ENCODE peak calls at places on chromosomes 16 and 17, in eight cellular contexts. One of them, this sample, is unnamed.

GRCh38 chr16:24524855-24525652 is 14.3 kb upstream of the RBBP6 start:
- DNase-seq in adrenal gland: no peak
- DNase-seq in stimulated activated naive CD8-positive, alpha-beta T cell treated with anti-CD3 and anti-CD28 coated beads, Interleukin-15, Interleukin-2, amounts not matched to agents 100 U/mL and 50 U/mL, for 24 hours: no peak
- DNase-seq in NCI-H1092 treated with DMSO at 0.1 percent for 48 hours: no peak
- DNase-seq in sigmoid colon: no peak
- DNase-seq in RCC 7860: no peak
- DNase-seq in HTR-8/SVneo: no peak
- DNase-seq in effector CD4-positive, alpha-beta T cell: no peak
- DNase-seq in this sample: no peak

GRCh38 chr16:28291651-28292626 is at the start of gene SBK1:
- DNase-seq in adrenal gland: peak; percentile 80
- DNase-seq in stimulated activated naive CD8-positive, alpha-beta T cell treated with anti-CD3 and anti-CD28 coated beads, Interleukin-15, Interleukin-2, amounts not matched to agents 100 U/mL and 50 U/mL, for 24 hours: peak; percentile 87
- DNase-seq in NCI-H1092 treated with DMSO at 0.1 percent for 48 hours: peak; percentile 81
- DNase-seq in sigmoid colon: peak; percentile 76
- DNase-seq in RCC 7860: peak; percentile 7
- DNase-seq in HTR-8/SVneo: peak; percentile 86
- DNase-seq in effector CD4-positive, alpha-beta T cell: peak; percentile 76
- DNase-seq in this sample: peak; percentile 18

GRCh38 chr17:57987582-57988300 is at the start of gene VEZF1:
- DNase-seq in adrenal gland: peak; percentile 77
- DNase-seq in stimulated activated naive CD8-positive, alpha-beta T cell treated with anti-CD3 and anti-CD28 coated beads, Interleukin-15, Interleukin-2, amounts not matched to agents 100 U/mL and 50 U/mL, for 24 hours: peak; percentile 82
- DNase-seq in NCI-H1092 treated with DMSO at 0.1 percent for 48 hours: peak; percentile 77
- DNase-seq in sigmoid colon: peak; percentile 90
- DNase-seq in RCC 7860: peak; percentile 45
- DNase-seq in HTR-8/SVneo: peak; percentile 70
- DNase-seq in effector CD4-positive, alpha-beta T cell: peak; percentile 70
- DNase-seq in this sample: no peak

GRCh38 chr17:61415374-61416210 is 15.9 kb downstream of the TBX2 start:
- DNase-seq in adrenal gland: no peak
- DNase-seq in stimulated activated naive CD8-positive, alpha-beta T cell treated with anti-CD3 and anti-CD28 coated beads, Interleukin-15, Interleukin-2, amounts not matched to agents 100 U/mL and 50 U/mL, for 24 hours: no peak
- DNase-seq in NCI-H1092 treated with DMSO at 0.1 percent for 48 hours: no peak
- DNase-seq in sigmoid colon: peak; percentile 51
- DNase-seq in RCC 7860: no peak
- DNase-seq in HTR-8/SVneo: no peak
- DNase-seq in effector CD4-positive, alpha-beta T cell: no peak
- DNase-seq in this sample: no peak

GRCh38 chr16:12319464-12320030 is 343.0 kb downstream of the SNX29 start:
- DNase-seq in adrenal gland: no peak
- DNase-seq in stimulated activated naive CD8-positive, alpha-beta T cell treated with anti-CD3 and anti-CD28 coated beads, Interleukin-15, Interleukin-2, amounts not matched to agents 100 U/mL and 50 U/mL, for 24 hours: no peak
- DNase-seq in NCI-H1092 treated with DMSO at 0.1 percent for 48 hours: peak; percentile 75
- DNase-seq in sigmoid colon: no peak
- DNase-seq in RCC 7860: peak; percentile 64
- DNase-seq in HTR-8/SVneo: no peak
- DNase-seq in effector CD4-positive, alpha-beta T cell: no peak
- DNase-seq in this sample: no peak

GRCh38 chr16:58582971-58583765 is 46.5 kb downstream of the CNOT1 start:
- DNase-seq in adrenal gland: no peak
- DNase-seq in stimulated activated naive CD8-positive, alpha-beta T cell treated with anti-CD3 and anti-CD28 coated beads, Interleukin-15, Interleukin-2, amounts not matched to agents 100 U/mL and 50 U/mL, for 24 hours: peak; percentile 10
- DNase-seq in NCI-H1092 treated with DMSO at 0.1 percent for 48 hours: no peak
- DNase-seq in sigmoid colon: no peak
- DNase-seq in RCC 7860: peak; percentile 38
- DNase-seq in HTR-8/SVneo: no peak
- DNase-seq in effector CD4-positive, alpha-beta T cell: no peak
- DNase-seq in this sample: no peak

GRCh38 chr16:27374794-27375499 is 27.0 kb upstream of the IL21R start:
- DNase-seq in adrenal gland: peak; percentile 53
- DNase-seq in stimulated activated naive CD8-positive, alpha-beta T cell treated with anti-CD3 and anti-CD28 coated beads, Interleukin-15, Interleukin-2, amounts not matched to agents 100 U/mL and 50 U/mL, for 24 hours: peak; percentile 75
- DNase-seq in NCI-H1092 treated with DMSO at 0.1 percent for 48 hours: peak; percentile 55
- DNase-seq in sigmoid colon: peak; percentile 72
- DNase-seq in RCC 7860: peak; percentile 64
- DNase-seq in HTR-8/SVneo: peak; percentile 85
- DNase-seq in effector CD4-positive, alpha-beta T cell: no peak
- DNase-seq in this sample: peak; percentile 34

GRCh38 chr17:65514541-65514940 is 46.9 kb downstream of the AXIN2 start:
- DNase-seq in adrenal gland: no peak
- DNase-seq in stimulated activated naive CD8-positive, alpha-beta T cell treated with anti-CD3 and anti-CD28 coated beads, Interleukin-15, Interleukin-2, amounts not matched to agents 100 U/mL and 50 U/mL, for 24 hours: no peak
- DNase-seq in NCI-H1092 treated with DMSO at 0.1 percent for 48 hours: no peak
- DNase-seq in sigmoid colon: peak; percentile 73
- DNase-seq in RCC 7860: peak; percentile 40
- DNase-seq in HTR-8/SVneo: no peak
- DNase-seq in effector CD4-positive, alpha-beta T cell: no peak
- DNase-seq in this sample: no peak

GRCh38 chr17:5135726-5136579 is 20.1 kb downstream of the USP6 start:
- DNase-seq in adrenal gland: no peak
- DNase-seq in stimulated activated naive CD8-positive, alpha-beta T cell treated with anti-CD3 and anti-CD28 coated beads, Interleukin-15, Interleukin-2, amounts not matched to agents 100 U/mL and 50 U/mL, for 24 hours: no peak
- DNase-seq in NCI-H1092 treated with DMSO at 0.1 percent for 48 hours: no peak
- DNase-seq in sigmoid colon: no peak
- DNase-seq in RCC 7860: no peak
- DNase-seq in HTR-8/SVneo: no peak
- DNase-seq in effector CD4-positive, alpha-beta T cell: no peak
- DNase-seq in this sample: no peak

GRCh38 chr17:79005063-79005861 is 4.3 kb downstream of the CANT1 start:
- DNase-seq in adrenal gland: peak; percentile 17
- DNase-seq in stimulated activated naive CD8-positive, alpha-beta T cell treated with anti-CD3 and anti-CD28 coated beads, Interleukin-15, Interleukin-2, amounts not matched to agents 100 U/mL and 50 U/mL, for 24 hours: no peak
- DNase-seq in NCI-H1092 treated with DMSO at 0.1 percent for 48 hours: no peak
- DNase-seq in sigmoid colon: peak; percentile 54
- DNase-seq in RCC 7860: no peak
- DNase-seq in HTR-8/SVneo: no peak
- DNase-seq in effector CD4-positive, alpha-beta T cell: no peak
- DNase-seq in this sample: no peak

GRCh38 chr17:47335101-47335936 is 11.6 kb downstream of the EFCAB13 start:
- DNase-seq in adrenal gland: no peak
- DNase-seq in stimulated activated naive CD8-positive, alpha-beta T cell treated with anti-CD3 and anti-CD28 coated beads, Interleukin-15, Interleukin-2, amounts not matched to agents 100 U/mL and 50 U/mL, for 24 hours: no peak
- DNase-seq in NCI-H1092 treated with DMSO at 0.1 percent for 48 hours: no peak
- DNase-seq in sigmoid colon: no peak
- DNase-seq in RCC 7860: no peak
- DNase-seq in HTR-8/SVneo: no peak
- DNase-seq in effector CD4-positive, alpha-beta T cell: no peak
- DNase-seq in this sample: no peak

GRCh38 chr17:34117811-34118210 is 137.3 kb upstream of the CCL2 start:
- DNase-seq in adrenal gland: no peak
- DNase-seq in stimulated activated naive CD8-positive, alpha-beta T cell treated with anti-CD3 and anti-CD28 coated beads, Interleukin-15, Interleukin-2, amounts not matched to agents 100 U/mL and 50 U/mL, for 24 hours: no peak
- DNase-seq in NCI-H1092 treated with DMSO at 0.1 percent for 48 hours: no peak
- DNase-seq in sigmoid colon: no peak
- DNase-seq in RCC 7860: no peak
- DNase-seq in HTR-8/SVneo: no peak
- DNase-seq in effector CD4-positive, alpha-beta T cell: no peak
- DNase-seq in this sample: no peak

GRCh38 chr17:21165922-21166598 is 39.3 kb downstream of the DHRS7B start:
- DNase-seq in adrenal gland: no peak
- DNase-seq in stimulated activated naive CD8-positive, alpha-beta T cell treated with anti-CD3 and anti-CD28 coated beads, Interleukin-15, Interleukin-2, amounts not matched to agents 100 U/mL and 50 U/mL, for 24 hours: no peak
- DNase-seq in NCI-H1092 treated with DMSO at 0.1 percent for 48 hours: no peak
- DNase-seq in sigmoid colon: peak; percentile 76
- DNase-seq in RCC 7860: no peak
- DNase-seq in HTR-8/SVneo: no peak
- DNase-seq in effector CD4-positive, alpha-beta T cell: no peak
- DNase-seq in this sample: no peak

GRCh38 chr16:88759245-88759975 is 25.6 kb downstream of the PIEZO1 start:
- DNase-seq in adrenal gland: no peak
- DNase-seq in stimulated activated naive CD8-positive, alpha-beta T cell treated with anti-CD3 and anti-CD28 coated beads, Interleukin-15, Interleukin-2, amounts not matched to agents 100 U/mL and 50 U/mL, for 24 hours: no peak
- DNase-seq in NCI-H1092 treated with DMSO at 0.1 percent for 48 hours: no peak
- DNase-seq in sigmoid colon: peak; percentile 96
- DNase-seq in RCC 7860: no peak
- DNase-seq in HTR-8/SVneo: no peak
- DNase-seq in effector CD4-positive, alpha-beta T cell: peak; percentile 34
- DNase-seq in this sample: no peak

GRCh38 chr16:27408012-27408601 is 6.1 kb downstream of the IL21R start:
- DNase-seq in adrenal gland: no peak
- DNase-seq in stimulated activated naive CD8-positive, alpha-beta T cell treated with anti-CD3 and anti-CD28 coated beads, Interleukin-15, Interleukin-2, amounts not matched to agents 100 U/mL and 50 U/mL, for 24 hours: peak; percentile 55
- DNase-seq in NCI-H1092 treated with DMSO at 0.1 percent for 48 hours: no peak
- DNase-seq in sigmoid colon: no peak
- DNase-seq in RCC 7860: peak; percentile 60
- DNase-seq in HTR-8/SVneo: no peak
- DNase-seq in effector CD4-positive, alpha-beta T cell: peak; percentile 28
- DNase-seq in this sample: peak; percentile 16

GRCh38 chr16:66551362-66551761 is 1.0 kb upstream of the CKLF start:
- DNase-seq in adrenal gland: no peak
- DNase-seq in stimulated activated naive CD8-positive, alpha-beta T cell treated with anti-CD3 and anti-CD28 coated beads, Interleukin-15, Interleukin-2, amounts not matched to agents 100 U/mL and 50 U/mL, for 24 hours: peak; percentile 67
- DNase-seq in NCI-H1092 treated with DMSO at 0.1 percent for 48 hours: peak; percentile 21
- DNase-seq in sigmoid colon: no peak
- DNase-seq in RCC 7860: peak; percentile 56
- DNase-seq in HTR-8/SVneo: peak; percentile 63
- DNase-seq in effector CD4-positive, alpha-beta T cell: peak; percentile 56
- DNase-seq in this sample: no peak

GRCh38 chr16:88907768-88908167 is 41.3 kb upstream of the PABPN1L start:
- DNase-seq in adrenal gland: no peak
- DNase-seq in stimulated activated naive CD8-positive, alpha-beta T cell treated with anti-CD3 and anti-CD28 coated beads, Interleukin-15, Interleukin-2, amounts not matched to agents 100 U/mL and 50 U/mL, for 24 hours: no peak
- DNase-seq in NCI-H1092 treated with DMSO at 0.1 percent for 48 hours: no peak
- DNase-seq in sigmoid colon: no peak
- DNase-seq in RCC 7860: peak; percentile 89
- DNase-seq in HTR-8/SVneo: peak; percentile 59
- DNase-seq in effector CD4-positive, alpha-beta T cell: no peak
- DNase-seq in this sample: no peak

GRCh38 chr17:7932949-7933348 is 943 bp downstream of the CNTROB start:
- DNase-seq in adrenal gland: no peak
- DNase-seq in stimulated activated naive CD8-positive, alpha-beta T cell treated with anti-CD3 and anti-CD28 coated beads, Interleukin-15, Interleukin-2, amounts not matched to agents 100 U/mL and 50 U/mL, for 24 hours: peak; percentile 44
- DNase-seq in NCI-H1092 treated with DMSO at 0.1 percent for 48 hours: peak; percentile 5
- DNase-seq in sigmoid colon: peak; percentile 76
- DNase-seq in RCC 7860: peak; percentile 62
- DNase-seq in HTR-8/SVneo: peak; percentile 79
- DNase-seq in effector CD4-positive, alpha-beta T cell: no peak
- DNase-seq in this sample: no peak

GRCh38 chr16:27843800-27844199 is 219.7 kb downstream of the GSG1L start:
- DNase-seq in adrenal gland: no peak
- DNase-seq in stimulated activated naive CD8-positive, alpha-beta T cell treated with anti-CD3 and anti-CD28 coated beads, Interleukin-15, Interleukin-2, amounts not matched to agents 100 U/mL and 50 U/mL, for 24 hours: no peak
- DNase-seq in NCI-H1092 treated with DMSO at 0.1 percent for 48 hours: no peak
- DNase-seq in sigmoid colon: no peak
- DNase-seq in RCC 7860: peak; percentile 11
- DNase-seq in HTR-8/SVneo: no peak
- DNase-seq in effector CD4-positive, alpha-beta T cell: no peak
- DNase-seq in this sample: no peak

GRCh38 chr17:81841866-81842265 is 7.0 kb upstream of the PPP1R27 start:
- DNase-seq in adrenal gland: no peak
- DNase-seq in stimulated activated naive CD8-positive, alpha-beta T cell treated with anti-CD3 and anti-CD28 coated beads, Interleukin-15, Interleukin-2, amounts not matched to agents 100 U/mL and 50 U/mL, for 24 hours: no peak
- DNase-seq in NCI-H1092 treated with DMSO at 0.1 percent for 48 hours: no peak
- DNase-seq in sigmoid colon: no peak
- DNase-seq in RCC 7860: no peak
- DNase-seq in HTR-8/SVneo: no peak
- DNase-seq in effector CD4-positive, alpha-beta T cell: no peak
- DNase-seq in this sample: no peak

GRCh38 chr17:19508327-19508867 is 25.3 kb upstream of the SLC47A1 start:
- DNase-seq in adrenal gland: peak; percentile 40
- DNase-seq in stimulated activated naive CD8-positive, alpha-beta T cell treated with anti-CD3 and anti-CD28 coated beads, Interleukin-15, Interleukin-2, amounts not matched to agents 100 U/mL and 50 U/mL, for 24 hours: peak; percentile 52
- DNase-seq in NCI-H1092 treated with DMSO at 0.1 percent for 48 hours: peak; percentile 40
- DNase-seq in sigmoid colon: peak; percentile 75
- DNase-seq in RCC 7860: no peak
- DNase-seq in HTR-8/SVneo: no peak
- DNase-seq in effector CD4-positive, alpha-beta T cell: peak; percentile 41
- DNase-seq in this sample: no peak

GRCh38 chr16:17561056-17561455 is 90.3 kb upstream of the XYLT1 start:
- DNase-seq in adrenal gland: no peak
- DNase-seq in stimulated activated naive CD8-positive, alpha-beta T cell treated with anti-CD3 and anti-CD28 coated beads, Interleukin-15, Interleukin-2, amounts not matched to agents 100 U/mL and 50 U/mL, for 24 hours: no peak
- DNase-seq in NCI-H1092 treated with DMSO at 0.1 percent for 48 hours: no peak
- DNase-seq in sigmoid colon: no peak
- DNase-seq in RCC 7860: no peak
- DNase-seq in HTR-8/SVneo: no peak
- DNase-seq in effector CD4-positive, alpha-beta T cell: no peak
- DNase-seq in this sample: no peak

GRCh38 chr16:49696414-49697101 is 159.4 kb downstream of the ZNF423 start:
- DNase-seq in adrenal gland: no peak
- DNase-seq in stimulated activated naive CD8-positive, alpha-beta T cell treated with anti-CD3 and anti-CD28 coated beads, Interleukin-15, Interleukin-2, amounts not matched to agents 100 U/mL and 50 U/mL, for 24 hours: no peak
- DNase-seq in NCI-H1092 treated with DMSO at 0.1 percent for 48 hours: no peak
- DNase-seq in sigmoid colon: no peak
- DNase-seq in RCC 7860: no peak
- DNase-seq in HTR-8/SVneo: no peak
- DNase-seq in effector CD4-positive, alpha-beta T cell: no peak
- DNase-seq in this sample: no peak

GRCh38 chr17:79927136-79927661 is 88.0 kb upstream of the CBX4 start:
- DNase-seq in adrenal gland: no peak
- DNase-seq in stimulated activated naive CD8-positive, alpha-beta T cell treated with anti-CD3 and anti-CD28 coated beads, Interleukin-15, Interleukin-2, amounts not matched to agents 100 U/mL and 50 U/mL, for 24 hours: no peak
- DNase-seq in NCI-H1092 treated with DMSO at 0.1 percent for 48 hours: no peak
- DNase-seq in sigmoid colon: no peak
- DNase-seq in RCC 7860: no peak
- DNase-seq in HTR-8/SVneo: no peak
- DNase-seq in effector CD4-positive, alpha-beta T cell: no peak
- DNase-seq in this sample: no peak

GRCh38 chr17:44071772-44072171 is 1.2 kb downstream of the G6PC3 start:
- DNase-seq in adrenal gland: peak; percentile 22
- DNase-seq in stimulated activated naive CD8-positive, alpha-beta T cell treated with anti-CD3 and anti-CD28 coated beads, Interleukin-15, Interleukin-2, amounts not matched to agents 100 U/mL and 50 U/mL, for 24 hours: no peak
- DNase-seq in NCI-H1092 treated with DMSO at 0.1 percent for 48 hours: no peak
- DNase-seq in sigmoid colon: no peak
- DNase-seq in RCC 7860: no peak
- DNase-seq in HTR-8/SVneo: no peak
- DNase-seq in effector CD4-positive, alpha-beta T cell: no peak
- DNase-seq in this sample: no peak

GRCh38 chr17:64084086-64084939 is 45.6 kb downstream of the ERN1 start:
- DNase-seq in adrenal gland: no peak
- DNase-seq in stimulated activated naive CD8-positive, alpha-beta T cell treated with anti-CD3 and anti-CD28 coated beads, Interleukin-15, Interleukin-2, amounts not matched to agents 100 U/mL and 50 U/mL, for 24 hours: no peak
- DNase-seq in NCI-H1092 treated with DMSO at 0.1 percent for 48 hours: no peak
- DNase-seq in sigmoid colon: no peak
- DNase-seq in RCC 7860: peak; percentile 31
- DNase-seq in HTR-8/SVneo: no peak
- DNase-seq in effector CD4-positive, alpha-beta T cell: no peak
- DNase-seq in this sample: no peak

GRCh38 chr16:79542196-79542859 is 58.2 kb downstream of the MAF start:
- DNase-seq in adrenal gland: peak; percentile 46
- DNase-seq in stimulated activated naive CD8-positive, alpha-beta T cell treated with anti-CD3 and anti-CD28 coated beads, Interleukin-15, Interleukin-2, amounts not matched to agents 100 U/mL and 50 U/mL, for 24 hours: no peak
- DNase-seq in NCI-H1092 treated with DMSO at 0.1 percent for 48 hours: no peak
- DNase-seq in sigmoid colon: peak; percentile 75
- DNase-seq in RCC 7860: no peak
- DNase-seq in HTR-8/SVneo: no peak
- DNase-seq in effector CD4-positive, alpha-beta T cell: no peak
- DNase-seq in this sample: no peak

GRCh38 chr16:70659546-70659945 is 13.2 kb downstream of the IL34 start:
- DNase-seq in adrenal gland: no peak
- DNase-seq in stimulated activated naive CD8-positive, alpha-beta T cell treated with anti-CD3 and anti-CD28 coated beads, Interleukin-15, Interleukin-2, amounts not matched to agents 100 U/mL and 50 U/mL, for 24 hours: no peak
- DNase-seq in NCI-H1092 treated with DMSO at 0.1 percent for 48 hours: no peak
- DNase-seq in sigmoid colon: peak; percentile 63
- DNase-seq in RCC 7860: no peak
- DNase-seq in HTR-8/SVneo: no peak
- DNase-seq in effector CD4-positive, alpha-beta T cell: no peak
- DNase-seq in this sample: no peak